ENCODE peak calls at places on chromosomes 13 and 19, in five cellular contexts. R, S, V, D and E are unnamed samples.

GRCh38 chr13:50592412-50593145 is 250.9 kb downstream of the DLEU7 start:
- DNase-seq in R (no peak), S (no peak), V (no peak), D (peak), E (no peak)

GRCh38 chr13:99540530-99540929 is 39.3 kb downstream of the TM9SF2 start:
- DNase-seq in R (no peak), S (no peak), V (no peak), D (no peak), E (no peak)

GRCh38 chr19:3760871-3761361 is 576 bp downstream of the APBA3 start:
- DNase-seq in R (no peak), S (no peak), V (no peak), D (peak), E (peak)

GRCh38 chr19:17031741-17032140 is 5.1 kb upstream of the CPAMD8 start:
- DNase-seq in R (no peak), S (no peak), V (no peak), D (no peak), E (no peak)

GRCh38 chr19:30669329-30670010 is 297.3 kb downstream of the ZNF536 start:
- DNase-seq in R (no peak), S (peak), V (peak), D (peak), E (peak)

GRCh38 chr13:77980592-77980991 is 62.0 kb upstream of the EDNRB start:
- DNase-seq in R (no peak), S (no peak), V (no peak), D (peak), E (no peak)

GRCh38 chr13:33536639-33537425 is 251.3 kb upstream of the STARD13 start:
- DNase-seq in R (no peak), S (no peak), V (no peak), D (peak), E (no peak)

GRCh38 chr19:16470911-16471811 is 609 bp downstream of the EPS15L1 start:
- DNase-seq in R (no peak), S (no peak), V (peak), D (peak), E (peak)

GRCh38 chr13:33204130-33204927 is 81.2 kb downstream of the STARD13 start:
- DNase-seq in R (no peak), S (no peak), V (no peak), D (peak), E (no peak)

GRCh38 chr13:114079601-114080536 is 52.6 kb downstream of the RASA3 start:
- DNase-seq in R (no peak), S (no peak), V (no peak), D (no peak), E (no peak)

GRCh38 chr13:76882431-76882830 is 3.8 kb downstream of the KCTD12 start:
- DNase-seq in R (peak), S (no peak), V (no peak), D (peak), E (no peak)

GRCh38 chr19:19094513-19094912 is 30.7 kb downstream of the SLC25A42 start:
- DNase-seq in R (no peak), S (no peak), V (no peak), D (no peak), E (no peak)

GRCh38 chr19:2422951-2423880 is 4.2 kb downstream of the TIMM13 start:
- DNase-seq in R (peak), S (no peak), V (no peak), D (no peak), E (no peak)

GRCh38 chr19:5491565-5491964 is 36.3 kb downstream of the ZNRF4 start:
- DNase-seq in R (no peak), S (no peak), V (no peak), D (no peak), E (no peak)

GRCh38 chr19:49565261-49565660 is 15.1 kb downstream of the NOSIP start:
- DNase-seq in R (no peak), S (no peak), V (no peak), D (no peak), E (no peak)

GRCh38 chr13:42525035-42525504 is 48.9 kb upstream of the TNFSF11 start:
- DNase-seq in R (no peak), S (no peak), V (no peak), D (peak), E (no peak)

GRCh38 chr13:24008679-24009078 is 111.4 kb upstream of the C1QTNF9B start:
- DNase-seq in R (no peak), S (no peak), V (no peak), D (no peak), E (no peak)

GRCh38 chr19:18197306-18197705 is 4.3 kb downstream of the MPV17L2 start:
- DNase-seq in R (no peak), S (no peak), V (no peak), D (no peak), E (no peak)

GRCh38 chr13:79516590-79516989 is 35.6 kb downstream of the NDFIP2 start:
- DNase-seq in R (no peak), S (no peak), V (no peak), D (no peak), E (no peak)

GRCh38 chr19:1251233-1251502 is 2.8 kb downstream of the MIDN start:
- DNase-seq in R (no peak), S (no peak), V (peak), D (peak), E (no peak)

GRCh38 chr13:51869921-51870320 is 8.2 kb downstream of the CCDC70 start:
- DNase-seq in R (no peak), S (no peak), V (no peak), D (no peak), E (no peak)

GRCh38 chr19:11763117-11763516 is 3.7 kb upstream of the ZNF441 start:
- DNase-seq in R (no peak), S (no peak), V (no peak), D (no peak), E (no peak)

GRCh38 chr19:1069009-1069779 is 2.2 kb downstream of the ARHGAP45 start:
- DNase-seq in R (peak), S (peak), V (peak), D (no peak), E (peak)

GRCh38 chr13:33224191-33224590 is 61.4 kb downstream of the STARD13 start:
- DNase-seq in R (no peak), S (no peak), V (no peak), D (no peak), E (no peak)

GRCh38 chr19:54104998-54105715 is 2.5 kb downstream of the NDUFA3 start:
- DNase-seq in R (no peak), S (no peak), V (no peak), D (peak), E (no peak)

GRCh38 chr13:109198585-109198984 is 569.2 kb downstream of the MYO16 start:
- DNase-seq in R (no peak), S (no peak), V (no peak), D (peak), E (no peak)

GRCh38 chr19:42420055-42420544 is 7.1 kb downstream of the LIPE start:
- DNase-seq in R (peak), S (no peak), V (peak), D (peak), E (peak)

GRCh38 chr19:49109569-49110233 is 4.5 kb upstream of the LIN7B start:
- DNase-seq in R (no peak), S (no peak), V (no peak), D (no peak), E (no peak)

GRCh38 chr13:38401276-38401675 is 51.6 kb downstream of the UFM1 start:
- DNase-seq in R (no peak), S (no peak), V (no peak), D (peak), E (no peak)

GRCh38 chr19:35715981-35716734 is 1.6 kb upstream of the KMT2B start:
- DNase-seq in R (no peak), S (no peak), V (no peak), D (peak), E (no peak)

GRCh38 chr19:4371209-4371897 is 28.0 kb downstream of the MPND start:
- DNase-seq in R (no peak), S (no peak), V (no peak), D (no peak), E (no peak)

GRCh38 chr13:110913911-110914292 is 967 bp downstream of the ANKRD10 start:
- DNase-seq in R (no peak), S (no peak), V (no peak), D (no peak), E (peak)

GRCh38 chr13:109785141-109785891 is 1.1 kb downstream of the IRS2 start:
- DNase-seq in R (no peak), S (peak), V (no peak), D (peak), E (no peak)

GRCh38 chr19:14167594-14168138 is 31.3 kb upstream of the ASF1B start:
- DNase-seq in R (no peak), S (no peak), V (no peak), D (no peak), E (no peak)

GRCh38 chr13:108266316-108266936 is 3.1 kb upstream of the TNFSF13B start:
- DNase-seq in R (peak), S (no peak), V (no peak), D (no peak), E (no peak)

GRCh38 chr19:48611872-48612271 is 3.0 kb downstream of the FAM83E start:
- DNase-seq in R (no peak), S (no peak), V (no peak), D (no peak), E (no peak)

GRCh38 chr13:35926859-35927530 is 204.2 kb downstream of the DCLK1 start:
- DNase-seq in R (no peak), S (no peak), V (no peak), D (peak), E (no peak)

GRCh38 chr19:42252365-42253244 is 2.3 kb downstream of the ERF start:
- DNase-seq in R (peak), S (peak), V (no peak), D (peak), E (no peak)

GRCh38 chr13:73702419-73703071 is 431.7 kb downstream of the KLF12 start:
- DNase-seq in R (no peak), S (no peak), V (no peak), D (no peak), E (peak)

GRCh38 chr13:64127192-64127591 is 2711.5 kb upstream of the PCDH20 start:
- DNase-seq in R (no peak), S (no peak), V (no peak), D (no peak), E (no peak)